ENCODE peak calls at places on chromosomes 2 and 18, in eight cellular contexts. G is CD8-positive, alpha-beta T cell; S is tibial artery; W is AG04450; P is cardiac muscle cell; N is BJ; L is hepatocyte; Z is left ventricle myocardium inferior. T is an unnamed sample.

GRCh38 chr2:8229546-8229986 is 452.3 kb upstream of the ID2 start:
- DNase-seq in W (peak; percentile 53), G (peak; percentile 23), S (peak; percentile 88), P (no peak), L (peak; percentile 27), Z (peak; percentile 57), N (no peak), T (peak; percentile 73)

GRCh38 chr2:45699032-45699658 is 47.7 kb downstream of the PRKCE start:
- DNase-seq in G (no peak), N (peak; percentile 39), Z (no peak), W (peak; percentile 46), P (no peak), L (no peak), S (no peak), T (peak; percentile 60)

GRCh38 chr18:79406708-79407107 is 11.0 kb downstream of the NFATC1 start:
- DNase-seq in P (no peak), L (no peak), Z (peak; percentile 13), W (no peak), S (no peak), N (no peak), G (no peak), T (no peak)

GRCh38 chr2:229104863-229105468 is 166.1 kb downstream of the PID1 start:
- DNase-seq in W (no peak), S (no peak), G (no peak), N (no peak), Z (no peak), P (no peak), L (no peak), T (peak; percentile 33)

GRCh38 chr2:141554810-141555209 is 576.0 kb downstream of the LRP1B start:
- DNase-seq in Z (no peak), N (no peak), G (no peak), S (no peak), P (peak; percentile 63), L (peak; percentile 60), W (peak; percentile 24), T (peak; percentile 64)

GRCh38 chr2:163157411-163157810 is 318.8 kb upstream of the KCNH7 start:
- DNase-seq in P (no peak), Z (no peak), W (peak; percentile 11), L (no peak), S (no peak), N (no peak), G (no peak), T (peak; percentile 33)

GRCh38 chr2:98914713-98915580 is 21.1 kb downstream of the CRACDL start:
- DNase-seq in S (peak; percentile 51), N (no peak), L (no peak), G (no peak), P (no peak), Z (no peak), W (no peak), T (no peak)

GRCh38 chr2:153870308-153870707 is 1.4 kb upstream of the GALNT13 start:
- DNase-seq in S (no peak), G (no peak), Z (no peak), L (peak; percentile 23), P (peak; percentile 50), W (no peak), N (no peak), T (no peak)

GRCh38 chr18:48670751-48671560 is 132.1 kb downstream of the CTIF start:
- DNase-seq in Z (no peak), N (no peak), S (peak; percentile 42), G (no peak), L (no peak), P (no peak), W (no peak), T (no peak)

GRCh38 chr2:174820361-174820760 is 56.1 kb upstream of the CHRNA1 start:
- DNase-seq in P (no peak), S (no peak), L (no peak), W (no peak), G (no peak), N (no peak), Z (no peak), T (no peak)

GRCh38 chr2:24793752-24794477 is 690 bp downstream of the CENPO start:
- DNase-seq in W (no peak), L (peak; percentile 19), P (peak; percentile 46), S (no peak), G (peak; percentile 6), Z (no peak), N (no peak), T (peak; percentile 31)

DNA sequence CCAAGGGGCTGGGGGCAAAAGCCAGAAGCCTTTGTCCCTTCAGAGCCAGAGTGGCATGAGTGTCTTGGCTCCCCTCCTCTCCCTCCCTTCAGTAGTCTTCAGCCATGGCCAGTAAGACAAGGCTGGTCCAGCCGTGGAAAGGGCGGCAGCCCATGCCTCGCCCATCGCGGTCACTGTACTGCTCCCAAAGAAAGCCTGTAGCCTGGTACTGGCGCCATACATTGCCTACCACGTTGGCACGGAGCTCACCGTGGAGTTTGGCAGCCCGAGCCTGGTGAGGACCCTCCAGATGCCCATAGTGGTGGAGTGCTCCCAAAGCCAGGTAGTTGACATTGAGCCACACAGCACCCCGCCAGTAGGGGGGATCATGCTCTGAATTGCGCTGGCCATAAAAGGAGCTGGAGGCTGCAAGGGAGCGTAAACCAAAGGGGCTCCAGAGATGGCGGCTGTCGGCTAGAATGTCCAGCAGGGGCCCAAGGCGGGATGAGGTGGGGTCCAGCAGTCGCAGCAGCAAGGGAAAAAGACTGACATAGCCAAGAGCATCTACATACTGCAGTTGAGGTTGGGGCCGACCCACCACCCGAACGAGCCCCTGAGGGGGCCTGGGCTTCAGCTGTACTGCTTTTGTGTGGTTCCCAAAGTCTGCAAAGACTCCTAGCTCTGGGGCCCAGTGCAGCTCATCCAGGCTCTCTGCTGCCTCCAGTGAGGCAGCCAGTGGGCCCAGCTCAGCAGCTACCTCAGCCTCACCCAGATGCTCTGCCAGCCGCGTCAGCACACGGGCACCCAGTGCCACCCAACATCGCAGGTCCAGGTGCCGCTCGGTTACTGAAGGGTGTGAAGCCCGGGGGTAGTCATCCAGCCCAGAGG is 3.2 kb downstream of the WBP1 start:
- DNase-seq in P (peak; percentile 11), N (no peak), S (no peak), Z (no peak), W (no peak), G (no peak), L (no peak), T (no peak)
- TF ChIP-seq CTCF in P (peak; percentile 15), N (peak; percentile 23), S (no peak), Z (no peak), W (peak; percentile 28), G (no peak), L (no peak), T (peak; percentile 7)

GRCh38 chr2:197427986-197428385 is 6.8 kb downstream of the SF3B1 start:
- DNase-seq in L (no peak), N (no peak), W (no peak), P (no peak), G (no peak), Z (no peak), S (no peak), T (no peak)

GRCh38 chr2:197434541-197435513 is at the start of gene SF3B1:
- DNase-seq in S (peak; percentile 99), L (peak; percentile 99), G (peak; percentile 98), N (peak; percentile 90), Z (peak; percentile 98), P (peak; percentile 98), W (peak; percentile 94), T (peak; percentile 97)

GRCh38 chr2:197433770-197434438 is 924 bp downstream of the SF3B1 start:
- DNase-seq in W (no peak), N (no peak), L (no peak), G (no peak), P (no peak), Z (no peak), S (no peak), T (no peak)

GRCh38 chr2:197435598-197436435 is 989 bp upstream of the SF3B1 start:
- DNase-seq in P (no peak), S (no peak), Z (no peak), W (no peak), N (no peak), L (no peak), G (no peak), T (no peak)

GRCh38 chr2:197431858-197432257 is 3.0 kb downstream of the SF3B1 start:
- DNase-seq in Z (no peak), L (no peak), G (no peak), N (no peak), W (no peak), S (no peak), P (no peak), T (no peak)
- H3K4me3 ChIP-seq in Z (peak overlapping the region; percentile 92), L (no peak overlapping the region), G (peak overlapping the region; percentile 20), N (no peak overlapping the region), W (no peak overlapping the region), S (no peak overlapping the region), P (no peak overlapping the region), T (peak overlapping the region; percentile 4)

GRCh38 chr18:47250415-47251046 is 929 bp downstream of the SKOR2 start:
- DNase-seq in Z (no peak), N (no peak), W (no peak), P (no peak), G (no peak), S (no peak), L (no peak), T (no peak)

GRCh38 chr18:47248610-47249343 is 2.7 kb downstream of the SKOR2 start:
- DNase-seq in Z (no peak), L (no peak), N (no peak), W (no peak), P (no peak), S (no peak), G (no peak), T (no peak)

GRCh38 chr18:47249602-47250001 is 1.9 kb downstream of the SKOR2 start:
- DNase-seq in G (no peak), S (no peak), L (no peak), N (no peak), W (no peak), Z (no peak), P (no peak), T (no peak)

GRCh38 chr18:47253101-47253654 is 1.7 kb upstream of the SKOR2 start:
- DNase-seq in Z (no peak), P (no peak), N (no peak), W (no peak), S (no peak), L (no peak), G (no peak), T (no peak)

DNA sequence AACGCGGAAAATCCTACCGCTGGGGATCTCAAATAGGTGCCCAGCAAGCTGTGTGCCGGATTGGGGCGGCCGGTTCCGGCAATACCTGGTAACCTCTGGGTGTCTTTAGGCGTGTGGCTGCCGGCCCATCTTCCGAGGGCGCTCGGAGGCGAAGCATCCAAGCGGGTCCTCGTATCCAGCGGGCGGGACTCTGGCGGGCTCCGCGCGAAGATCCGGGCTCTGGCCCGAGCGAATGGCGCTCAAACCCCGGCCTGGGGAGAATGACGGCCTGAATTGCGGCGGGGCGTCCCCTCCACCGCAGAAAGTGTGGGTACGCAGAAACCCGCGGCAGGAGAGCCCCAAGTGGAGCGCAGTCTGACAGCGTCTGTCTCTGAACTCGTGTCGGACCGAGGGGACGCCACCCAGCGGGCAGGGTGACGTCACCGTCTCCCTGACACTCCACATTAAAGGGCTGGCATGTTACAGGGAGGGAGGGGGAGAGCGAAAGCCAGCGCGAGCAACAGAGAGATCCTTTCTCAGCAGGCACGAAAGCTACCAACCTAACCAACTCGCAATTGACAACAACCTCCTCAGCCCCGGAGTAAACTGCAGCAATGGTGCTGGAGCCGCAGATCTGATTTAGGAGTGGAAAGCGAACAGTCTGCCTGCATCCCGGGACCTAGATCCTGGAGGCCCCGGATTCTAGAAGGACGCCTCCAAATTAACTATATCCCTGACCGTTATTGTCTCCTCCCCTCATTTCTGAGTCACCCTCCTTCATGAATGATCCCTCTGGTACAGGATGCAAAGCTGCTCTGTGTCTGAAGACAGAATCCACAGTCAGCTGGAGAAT is at the start of gene SKOR2:
- DNase-seq in G (no peak), W (no peak), N (no peak), P (no peak), L (no peak), Z (no peak), S (no peak), T (no peak)
- TF ChIP-seq CTCF in G (no peak), W (no peak), N (no peak), P (no peak), L (no peak), Z (no peak), S (no peak), T (no peak)

GRCh38 chr2:12663306-12664037 is 53.3 kb upstream of the TRIB2 start:
- DNase-seq in Z (peak; percentile 23), G (no peak), W (no peak), P (no peak), S (no peak), N (no peak), L (no peak), T (no peak)
- H3K4me3 ChIP-seq in Z (no peak overlapping the region), G (no peak overlapping the region), W (no peak overlapping the region), P (no peak overlapping the region), S (no peak overlapping the region), N (no peak overlapping the region), L (no peak overlapping the region), T (no peak overlapping the region)